ENCODE peak calls at places on chromosome 16, in nine cellular contexts. N, K, O, G, Y, M, D, U and Z are unnamed samples.

GRCh38 chr16:12341423-12341822 is 364.9 kb downstream of the SNX29 start:
- DNase-seq in N (no peak), K (no peak), O (no peak), G (no peak), Y (no peak), M (peak; percentile 87), D (no peak), U (no peak), Z (no peak)

GRCh38 chr16:2784536-2785100 is 2.7 kb downstream of the PRSS33 start:
- DNase-seq in N (no peak), K (no peak), O (peak; percentile 13), G (no peak), Y (no peak), M (no peak), D (no peak), U (peak; percentile 13), Z (no peak)

GRCh38 chr16:728131-728889 is 1.4 kb downstream of the HAGHL start:
- DNase-seq in N (peak; percentile 66), K (no peak), O (no peak), G (peak; percentile 63), Y (no peak), M (peak; percentile 84), D (peak; percentile 89), U (no peak), Z (peak; percentile 80)

GRCh38 chr16:82629441-82630027 is 2.8 kb downstream of the CDH13 start:
- DNase-seq in N (no peak), K (no peak), O (no peak), G (no peak), Y (no peak), M (peak; percentile 79), D (no peak), U (peak; percentile 45), Z (no peak)

GRCh38 chr16:27273670-27274522 is 5.3 kb upstream of the NSMCE1 start:
- DNase-seq in N (no peak), K (no peak), O (no peak), G (peak; percentile 71), Y (no peak), M (peak; percentile 47), D (no peak), U (no peak), Z (no peak)

GRCh38 chr16:4081577-4082021 is 34.6 kb downstream of the ADCY9 start:
- DNase-seq in N (no peak), K (no peak), O (peak; percentile 62), G (no peak), Y (no peak), M (peak; percentile 25), D (no peak), U (peak; percentile 34), Z (no peak)

GRCh38 chr16:9437115-9437514 is 345.7 kb downstream of the HAPSTR1 start:
- DNase-seq in N (no peak), K (no peak), O (no peak), G (no peak), Y (no peak), M (no peak), D (no peak), U (no peak), Z (peak; percentile 66)

GRCh38 chr16:634996-635395 is 1.1 kb downstream of the METTL26 start:
- DNase-seq in N (peak; percentile 23), K (no peak), O (peak; percentile 54), G (no peak), Y (no peak), M (no peak), D (no peak), U (no peak), Z (no peak)

GRCh38 chr16:66190411-66190810 is 176.1 kb upstream of the CDH5 start:
- DNase-seq in N (no peak), K (no peak), O (no peak), G (no peak), Y (no peak), M (no peak), D (no peak), U (no peak), Z (no peak)

GRCh38 chr16:87054856-87055255 is 262.3 kb downstream of the C16orf95 start:
- DNase-seq in N (no peak), K (no peak), O (no peak), G (no peak), Y (no peak), M (no peak), D (no peak), U (no peak), Z (no peak)

GRCh38 chr16:87057291-87057881 is 259.8 kb downstream of the C16orf95 start:
- DNase-seq in N (no peak), K (no peak), O (no peak), G (no peak), Y (no peak), M (no peak), D (no peak), U (no peak), Z (no peak)

GRCh38 chr16:87056551-87056950 is 260.6 kb downstream of the C16orf95 start:
- DNase-seq in N (no peak), K (no peak), O (no peak), G (no peak), Y (no peak), M (no peak), D (no peak), U (no peak), Z (no peak)

GRCh38 chr16:87054154-87054553 is 263.0 kb downstream of the C16orf95 start:
- DNase-seq in N (no peak), K (no peak), O (no peak), G (no peak), Y (no peak), M (no peak), D (no peak), U (no peak), Z (no peak)

DNA sequence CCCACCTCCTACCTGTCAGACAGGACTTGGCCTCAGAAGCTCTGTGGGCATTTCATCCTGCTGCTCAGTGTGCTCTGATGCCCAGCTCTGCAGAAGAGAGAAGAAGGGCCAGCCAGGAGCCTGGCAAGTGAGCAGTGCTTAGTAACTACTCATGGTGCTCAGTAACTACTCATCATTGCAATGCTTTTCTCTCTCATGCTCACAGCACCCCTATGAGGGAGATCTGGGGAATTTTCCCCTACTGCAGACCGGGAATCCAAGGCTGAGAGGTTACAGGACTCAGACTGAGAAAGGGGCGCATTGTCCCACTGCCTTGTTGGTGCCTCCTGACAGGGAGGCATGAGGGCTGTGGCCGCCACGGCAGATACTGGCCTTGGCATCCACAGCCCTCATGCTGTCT is 261.1 kb downstream of the C16orf95 start:
- DNase-seq in N (no peak), K (no peak), O (no peak), G (no peak), Y (no peak), M (peak; percentile 13), D (no peak), U (no peak), Z (no peak)
- TF ChIP-seq CTCF in N (peak; percentile 43), K (no peak), O (no peak), G (no peak), Y (peak; percentile 52), M (peak; percentile 54), D (no peak), U (no peak), Z (no peak)

GRCh38 chr16:68084504-68085258 is 489 bp upstream of the NFATC3 start:
- DNase-seq in N (peak; percentile 93), K (peak; percentile 77), O (peak; percentile 87), G (peak; percentile 92), Y (no peak), M (peak; percentile 79), D (peak; percentile 87), U (peak; percentile 86), Z (no peak)
- TF ChIP-seq CTCF in N (peak; percentile 31), K (peak; percentile 20), O (peak; percentile 43), G (no peak), Y (no peak), M (no peak), D (peak; percentile 29), U (no peak), Z (no peak)

GRCh38 chr16:20074089-20074956 is 633 bp upstream of the GPR139 start:
- DNase-seq in N (no peak), K (no peak), O (no peak), G (no peak), Y (no peak), M (no peak), D (no peak), U (no peak), Z (no peak)

GRCh38 chr16:20079106-20079505 is 5.4 kb upstream of the GPR139 start:
- DNase-seq in N (no peak), K (no peak), O (no peak), G (no peak), Y (no peak), M (no peak), D (no peak), U (no peak), Z (no peak)

GRCh38 chr16:20075243-20075642 is 1.6 kb upstream of the GPR139 start:
- DNase-seq in N (no peak), K (no peak), O (no peak), G (no peak), Y (no peak), M (no peak), D (no peak), U (no peak), Z (no peak)

GRCh38 chr16:20072524-20073202 is 1.0 kb downstream of the GPR139 start:
- DNase-seq in N (no peak), K (no peak), O (no peak), G (no peak), Y (no peak), M (no peak), D (no peak), U (no peak), Z (no peak)

DNA sequence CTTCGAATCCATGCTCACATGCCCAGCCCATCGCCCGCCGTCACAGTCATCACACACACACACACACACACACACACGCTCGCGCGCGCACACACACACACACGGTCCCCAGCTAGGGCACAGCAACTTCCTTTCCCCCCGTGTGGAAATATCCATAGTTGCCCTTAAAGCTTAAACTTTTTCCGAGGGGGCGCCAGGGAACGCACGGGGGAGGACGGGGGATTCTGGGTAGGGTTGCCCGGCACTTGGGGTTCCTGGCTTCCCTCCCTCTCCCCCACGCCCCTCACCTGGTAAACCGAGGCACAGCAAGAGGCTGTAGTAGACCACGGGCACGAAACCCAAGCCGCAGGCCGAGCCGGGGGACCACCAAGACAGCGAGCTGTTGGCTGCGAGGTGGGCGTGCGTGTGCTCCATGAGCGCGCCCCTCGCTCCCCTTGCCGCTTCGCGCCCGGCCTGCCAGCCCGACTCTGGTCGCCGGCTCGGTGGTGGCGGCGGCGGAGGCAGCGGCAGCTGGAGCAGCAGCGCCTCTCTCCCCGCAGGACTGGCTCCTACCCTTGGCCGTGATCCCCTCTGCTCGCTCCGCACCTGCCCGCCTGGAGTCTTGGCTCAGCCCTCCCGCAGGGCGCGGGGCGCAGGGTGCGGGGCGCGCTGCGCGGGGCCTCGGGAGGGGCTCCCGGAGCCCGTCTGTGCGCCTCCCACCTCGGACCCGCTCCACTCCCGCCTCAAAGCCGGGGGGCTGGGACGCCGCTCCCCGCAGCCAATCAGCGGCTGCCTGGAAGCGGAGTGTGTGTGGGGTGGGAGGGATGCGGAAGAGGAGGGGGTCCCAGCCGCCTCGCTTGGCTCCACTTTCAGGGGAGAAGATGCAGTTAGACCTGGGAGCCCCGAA is at the start of gene GPR139:
- DNase-seq in N (no peak), K (no peak), O (no peak), G (no peak), Y (no peak), M (no peak), D (no peak), U (no peak), Z (no peak)
- TF ChIP-seq CTCF in N (no peak), K (no peak), O (no peak), G (no peak), Y (no peak), M (no peak), D (no peak), U (no peak), Z (no peak)

GRCh38 chr16:61936522-61936921 is 99.7 kb downstream of the CDH8 start:
- DNase-seq in N (no peak), K (no peak), O (no peak), G (no peak), Y (no peak), M (no peak), D (no peak), U (no peak), Z (no peak)
- TF ChIP-seq CTCF in N (peak; percentile 27), K (no peak), O (no peak), G (no peak), Y (no peak), M (peak; percentile 22), D (peak; percentile 18), U (no peak), Z (no peak)